ENCODE peak calls at places on chromosomes 1 and 21, in ten cellular contexts. V is MV-4-11; B is hepatocyte; W is HL-60; U is retinal pigment epithelial cell; H is stimulated activated CD4-positive, alpha-beta T cell treated with anti-CD3 and anti-CD28 coated beads, TNF-alpha, amount 100 ng/mL, for 4 hours; L is CD8-positive, alpha-beta T cell; X is ELF-1; Z is NCI-H69; Y is Ammon's horn. D is an unnamed sample.

GRCh38 chr1:154493276-154493675 is 8.7 kb upstream of the TDRD10 start:
- DNase-seq in V (peak; percentile 77), B (no peak), W (no peak), U (no peak), H (no peak), L (no peak), X (peak; percentile 41), Z (peak; percentile 62), Y (peak; percentile 68), D (peak; percentile 70)

GRCh38 chr1:19436716-19437476 is 48.4 kb downstream of the CAPZB start:
- DNase-seq in V (peak; percentile 87), B (peak; percentile 69), W (peak; percentile 35), U (no peak), H (no peak), L (no peak), X (no peak), Z (peak; percentile 65), Y (peak; percentile 77), D (peak; percentile 45)

GRCh38 chr1:67648582-67649326 is 36.2 kb upstream of the GADD45A start:
- DNase-seq in V (no peak), B (no peak), W (no peak), U (no peak), H (no peak), L (no peak), X (peak; percentile 36), Z (peak; percentile 38), Y (no peak), D (no peak)

GRCh38 chr1:204076891-204077290 is 4.0 kb downstream of the SOX13 start:
- DNase-seq in V (no peak), B (no peak), W (no peak), U (no peak), H (no peak), L (no peak), X (peak; percentile 82), Z (no peak), Y (no peak), D (no peak)

GRCh38 chr1:33402234-33402633 is 28.7 kb downstream of the PHC2 start:
- DNase-seq in V (no peak), B (no peak), W (no peak), U (no peak), H (no peak), L (no peak), X (no peak), Z (no peak), Y (no peak), D (no peak)

GRCh38 chr1:49200738-49201137 is 424.0 kb upstream of the BEND5 start:
- DNase-seq in V (no peak), B (no peak), W (no peak), U (no peak), H (no peak), L (no peak), X (peak; percentile 3), Z (no peak), Y (no peak), D (no peak)

GRCh38 chr1:159510223-159510530 is 25.6 kb downstream of the OR10J5 start:
- DNase-seq in V (no peak), B (no peak), W (no peak), U (no peak), H (no peak), L (no peak), X (no peak), Z (no peak), Y (no peak), D (no peak)

GRCh38 chr1:220335668-220336067 is 63.4 kb upstream of the RAB3GAP2 start:
- DNase-seq in V (no peak), B (no peak), W (no peak), U (peak; percentile 88), H (no peak), L (no peak), X (no peak), Z (peak; percentile 30), Y (no peak), D (no peak)

GRCh38 chr1:49527606-49528305 is 496.0 kb downstream of the AGBL4 start:
- DNase-seq in V (no peak), B (no peak), W (no peak), U (peak; percentile 5), H (no peak), L (no peak), X (no peak), Z (no peak), Y (no peak), D (no peak)

GRCh38 chr1:244362481-244362880 is 89.2 kb downstream of the ADSS2 start:
- DNase-seq in V (no peak), B (no peak), W (no peak), U (no peak), H (no peak), L (no peak), X (no peak), Z (no peak), Y (no peak), D (no peak)

GRCh38 chr1:160837558-160838205 is 25.0 kb downstream of the CD244 start:
- DNase-seq in V (peak; percentile 55), B (no peak), W (no peak), U (peak; percentile 19), H (peak; percentile 29), L (peak; percentile 82), X (no peak), Z (peak; percentile 17), Y (peak; percentile 56), D (peak; percentile 97)

GRCh38 chr21:31340942-31341487 is 3.0 kb downstream of the TIAM1 start:
- DNase-seq in V (peak; percentile 17), B (no peak), W (no peak), U (no peak), H (no peak), L (no peak), X (no peak), Z (no peak), Y (no peak), D (no peak)

GRCh38 chr1:156744344-156744743 is 3.5 kb upstream of the MRPL24 start:
- DNase-seq in V (no peak), B (no peak), W (no peak), U (no peak), H (no peak), L (no peak), X (no peak), Z (no peak), Y (no peak), D (no peak)